ENCODE peak calls at places on chromosome 19, in ten cellular contexts. I is NCI-H2029, R is WTC11, F is heart left ventricle, Q is NCI-H2081, V is body of pancreas, M is astrocyte of the hippocampus, E is astrocyte of the spinal cord, W is caudate nucleus, Y is mesendoderm. T is an unnamed sample.

GRCh38 chr19:2475018-2475701 is 767 bp upstream of the GADD45B start:
- DNase-seq in E (peak), I (peak), V (peak), Q (no peak), W (peak), Y (peak), R (peak), M (peak), F (peak), T (peak)

GRCh38 chr19:43467730-43468129 is 2.3 kb upstream of the LYPD3 start:
- DNase-seq in E (peak), V (no peak), Q (no peak), I (no peak), Y (no peak), F (no peak), R (no peak), M (peak), W (no peak), T (no peak)

GRCh38 chr19:35592226-35592625 is 6.3 kb downstream of the PMIS2 start:
- DNase-seq in V (peak), E (no peak), Y (peak), R (peak), I (peak), F (no peak), Q (peak), M (peak), W (no peak), T (peak)

GRCh38 chr19:10555613-10555979 is 10.2 kb downstream of the KRI1 start:
- DNase-seq in W (no peak), Y (no peak), I (no peak), E (no peak), R (no peak), F (no peak), M (no peak), V (no peak), Q (no peak), T (no peak)

GRCh38 chr19:3320354-3320670 is 46.1 kb upstream of the NFIC start:
- DNase-seq in V (no peak), E (no peak), M (peak), I (no peak), W (no peak), R (no peak), Q (no peak), F (no peak), Y (no peak), T (no peak)

GRCh38 chr19:12779162-12779993 is 4.0 kb upstream of the HOOK2 start:
- DNase-seq in M (peak), W (no peak), E (peak), R (no peak), I (no peak), Q (peak), Y (peak), F (peak), V (no peak), T (peak)

GRCh38 chr19:18661346-18661745 is 22.1 kb upstream of the CRTC1 start:
- DNase-seq in M (no peak), W (no peak), I (no peak), Q (no peak), E (no peak), Y (no peak), F (no peak), R (no peak), V (no peak), T (no peak)

GRCh38 chr19:42010245-42011126 is 16.5 kb upstream of the ATP1A3 start:
- DNase-seq in V (no peak), I (no peak), E (peak), W (no peak), R (no peak), Y (peak), M (no peak), F (no peak), Q (no peak), T (no peak)

GRCh38 chr19:18428837-18429674 is 8.9 kb downstream of the ISYNA1 start:
- DNase-seq in E (peak), Q (no peak), M (peak), W (no peak), R (peak), F (peak), I (peak), Y (peak), V (no peak), T (peak)

GRCh38 chr19:16002380-16002779 is 53.6 kb downstream of the OR10H4 start:
- DNase-seq in V (no peak), E (no peak), R (no peak), W (no peak), F (no peak), I (no peak), Y (no peak), M (no peak), Q (no peak), T (no peak)

GRCh38 chr19:47274891-47275865 is 493 bp downstream of the INAFM1 start:
- DNase-seq in R (peak), F (peak), Y (no peak), I (no peak), W (no peak), Q (no peak), V (peak), M (peak), E (peak), T (peak)

GRCh38 chr19:18789883-18790565 is 1.1 kb downstream of the COMP start:
- DNase-seq in Q (no peak), Y (peak), I (no peak), V (no peak), M (peak), R (peak), F (no peak), E (no peak), W (no peak), T (peak)

GRCh38 chr19:57583521-57584416 is at the start of gene ZIK1:
- DNase-seq in W (peak), V (peak), E (peak), F (peak), Q (peak), Y (peak), I (peak), R (peak), M (peak), T (peak)

GRCh38 chr19:45591004-45591637 is 6.5 kb upstream of the OPA3 start:
- DNase-seq in Q (no peak), W (no peak), V (peak), Y (peak), R (peak), I (peak), F (no peak), M (peak), E (peak), T (peak)

GRCh38 chr19:10000171-10000826 is 10.0 kb downstream of the COL5A3 start:
- DNase-seq in R (peak), E (peak), Y (peak), V (peak), Q (peak), W (no peak), I (peak), F (peak), M (peak), T (peak)

GRCh38 chr19:658916-659839 is 3.8 kb downstream of the RNF126 start:
- DNase-seq in V (no peak), Y (no peak), E (no peak), Q (no peak), W (no peak), M (peak), R (no peak), I (no peak), F (peak), T (no peak)

GRCh38 chr19:5434970-5435641 is 20.1 kb upstream of the ZNRF4 start:
- DNase-seq in W (no peak), Y (peak), E (peak), I (no peak), Q (no peak), V (no peak), M (peak), R (no peak), F (no peak), T (no peak)

GRCh38 chr19:1016647-1017114 is 4.2 kb downstream of the TMEM259 start:
- DNase-seq in Q (no peak), V (no peak), F (no peak), I (no peak), W (no peak), Y (no peak), R (no peak), E (peak), M (peak), T (no peak)

GRCh38 chr19:13074378-13074777 is 28.3 kb downstream of the LYL1 start:
- DNase-seq in Q (no peak), I (no peak), Y (no peak), V (no peak), E (no peak), F (no peak), M (no peak), R (no peak), W (no peak), T (no peak)

GRCh38 chr19:16342002-16342715 is 17.5 kb downstream of the KLF2 start:
- DNase-seq in E (peak), Q (no peak), M (peak), R (no peak), V (no peak), Y (no peak), I (no peak), W (no peak), F (peak), T (no peak)

GRCh38 chr19:10604460-10604980 is 17.4 kb upstream of the AP1M2 start:
- DNase-seq in Q (no peak), I (no peak), F (peak), Y (peak), V (no peak), E (no peak), M (no peak), W (no peak), R (no peak), T (no peak)

GRCh38 chr19:17348700-17349099 is 11.3 kb downstream of the GTPBP3 start:
- DNase-seq in Y (peak), I (peak), V (no peak), F (peak), M (peak), E (peak), R (peak), W (no peak), Q (peak), T (peak)

GRCh38 chr19:53927745-53928144 is 18.7 kb downstream of the CACNG7 start:
- DNase-seq in F (peak), R (peak), I (no peak), Y (peak), Q (no peak), W (no peak), E (peak), M (peak), V (peak), T (peak)

GRCh38 chr19:11296264-11296663 is 304 bp downstream of the TSPAN16 start:
- DNase-seq in Y (no peak), R (no peak), M (no peak), F (no peak), E (no peak), W (no peak), V (no peak), Q (no peak), I (no peak), T (no peak)

GRCh38 chr19:46069841-46070341 is 29.1 kb upstream of the IGFL4 start:
- DNase-seq in E (peak), Y (no peak), V (no peak), Q (no peak), I (peak), M (peak), F (no peak), R (no peak), W (no peak), T (no peak)

GRCh38 chr19:46049597-46049996 is 8.8 kb upstream of the IGFL4 start:
- DNase-seq in Y (peak), Q (no peak), E (no peak), R (peak), I (no peak), F (no peak), W (no peak), V (no peak), M (no peak), T (no peak)

GRCh38 chr19:2315818-2316353 is 7.9 kb upstream of the LINGO3 start:
- DNase-seq in I (no peak), Y (peak), F (peak), M (peak), Q (no peak), V (peak), R (peak), W (peak), E (peak), T (peak)

GRCh38 chr19:23596872-23597271 is 90.1 kb downstream of the ZNF675 start:
- DNase-seq in Y (no peak), V (no peak), I (no peak), R (no peak), M (no peak), W (no peak), Q (no peak), F (no peak), E (no peak), T (no peak)

GRCh38 chr19:48837081-48837524 is 812 bp upstream of the HSD17B14 start:
- DNase-seq in E (peak), V (peak), M (peak), R (peak), Q (peak), Y (peak), I (no peak), W (peak), F (peak), T (peak)

GRCh38 chr19:13579388-13580060 is 73.2 kb upstream of the CACNA1A start:
- DNase-seq in Y (peak), M (peak), E (peak), F (no peak), R (no peak), Q (no peak), V (no peak), I (no peak), W (no peak), T (no peak)

GRCh38 chr19:14061081-14061749 is 661 bp downstream of the PALM3 start:
- DNase-seq in E (no peak), R (no peak), Y (no peak), W (no peak), M (no peak), V (peak), F (no peak), I (no peak), Q (no peak), T (no peak)

GRCh38 chr19:23799321-23799720 is 40.6 kb upstream of the ZNF681 start:
- DNase-seq in W (no peak), M (no peak), R (no peak), E (no peak), F (no peak), Y (no peak), V (no peak), I (peak), Q (peak), T (no peak)

GRCh38 chr19:47309608-47310007 is at the start of gene C5AR1:
- DNase-seq in I (no peak), F (peak), R (no peak), V (no peak), W (no peak), Y (no peak), Q (no peak), M (no peak), E (no peak), T (no peak)

T was measured in neural progenitor cell.